ENCODE peak calls at places on chromosomes 3 and 15, in five cellular contexts. F is NAMALWA, J is uterus, O is astrocyte of the cerebellum, D is Caki2. I is an unnamed sample.

GRCh38 chr3:29627136-29628117 is 346.6 kb downstream of the RBMS3 start:
- DNase-seq in J (no peak), D (no peak), F (no peak), O (no peak), I (no peak)

GRCh38 chr15:97177135-97177704 is 783.3 kb upstream of the ARRDC4 start:
- DNase-seq in O (no peak), F (no peak), J (no peak), D (no peak), I (no peak)

GRCh38 chr3:69791919-69792399 is 52.7 kb downstream of the MITF start:
- DNase-seq in D (peak; percentile 48), J (no peak), F (peak; percentile 14), O (no peak), I (no peak)

GRCh38 chr3:4895848-4896247 is 83.4 kb upstream of the BHLHE40 start:
- DNase-seq in D (no peak), J (peak; percentile 35), F (no peak), O (no peak), I (no peak)

GRCh38 chr3:13954266-13954665 is 74.4 kb upstream of the WNT7A start:
- DNase-seq in O (no peak), J (no peak), D (no peak), F (no peak), I (no peak)

GRCh38 chr3:183298708-183299153 is 45.7 kb downstream of the B3GNT5 start:
- DNase-seq in J (peak; percentile 31), D (peak; percentile 61), F (no peak), O (peak; percentile 88), I (peak; percentile 6)

GRCh38 chr15:25093455-25094029 is 138.8 kb downstream of the SNRPN start:
- DNase-seq in D (no peak), F (no peak), J (no peak), O (no peak), I (no peak)

GRCh38 chr3:123258811-123259420 is 57.2 kb downstream of the SEC22A start:
- DNase-seq in F (peak; percentile 84), O (peak; percentile 60), D (peak; percentile 30), J (no peak), I (no peak)

GRCh38 chr3:48433472-48434118 is 3.7 kb upstream of the PLXNB1 start:
- DNase-seq in J (peak; percentile 28), F (no peak), D (peak; percentile 72), O (no peak), I (no peak)

GRCh38 chr3:177754508-177754921 is 557.2 kb upstream of the TBL1XR1 start:
- DNase-seq in D (no peak), F (no peak), J (no peak), O (no peak), I (no peak)

GRCh38 chr3:179071161-179071568 is 444 bp downstream of the ZMAT3 start:
- DNase-seq in F (peak; percentile 46), O (no peak), D (no peak), J (no peak), I (no peak)

GRCh38 chr3:42397644-42398043 is 12.8 kb downstream of the LYZL4 start:
- DNase-seq in O (no peak), J (no peak), F (no peak), D (no peak), I (no peak)

GRCh38 chr15:91522609-91523332 is 330.7 kb upstream of the SLCO3A1 start:
- DNase-seq in O (peak; percentile 23), J (no peak), F (no peak), D (peak; percentile 23), I (no peak)

GRCh38 chr3:156781310-156782230 is 44.6 kb upstream of the LEKR1 start:
- DNase-seq in O (no peak), D (peak; percentile 77), F (no peak), J (no peak), I (no peak)

GRCh38 chr3:152255290-152255689 is 13.4 kb upstream of the MBNL1 start:
- DNase-seq in O (no peak), D (no peak), J (no peak), F (no peak), I (no peak)

GRCh38 chr3:2098398-2099027 is at the start of gene CNTN4:
- DNase-seq in D (peak; percentile 73), J (peak; percentile 63), O (peak; percentile 15), F (no peak), I (no peak)

GRCh38 chr3:112671930-112672715 is 31.2 kb upstream of the CCDC80 start:
- DNase-seq in J (no peak), O (peak; percentile 95), F (no peak), D (peak; percentile 8), I (no peak)

GRCh38 chr3:47283596-47284364 is 1.0 kb downstream of the KLHL18 start:
- DNase-seq in F (peak; percentile 39), D (peak; percentile 2), O (peak; percentile 26), J (no peak), I (no peak)

GRCh38 chr3:183584246-183584913 is 28.9 kb upstream of the KLHL6 start:
- DNase-seq in O (no peak), F (no peak), D (no peak), J (peak; percentile 52), I (no peak)

GRCh38 chr3:123745184-123745855 is 138.8 kb downstream of the MYLK start:
- DNase-seq in D (no peak), O (no peak), F (no peak), J (no peak), I (no peak)

GRCh38 chr3:109773006-109773405 is 435.7 kb upstream of the DPPA4 start:
- DNase-seq in F (no peak), D (no peak), J (no peak), O (no peak), I (no peak)

GRCh38 chr3:21613372-21614070 is 137.5 kb downstream of the ZNF385D start:
- DNase-seq in F (no peak), J (no peak), D (no peak), O (no peak), I (no peak)

GRCh38 chr15:52068004-52068403 is 44.6 kb downstream of the BCL2L10 start:
- DNase-seq in J (no peak), D (no peak), O (no peak), F (no peak), I (no peak)

GRCh38 chr3:59809750-59810444 is 760.1 kb upstream of the CFAP20DC start:
- DNase-seq in O (peak; percentile 55), D (peak; percentile 8), J (no peak), F (peak; percentile 20), I (no peak)

GRCh38 chr15:45660231-45660979 is 25.6 kb downstream of the SQOR start:
- DNase-seq in J (no peak), D (no peak), O (no peak), F (peak; percentile 19), I (no peak)

GRCh38 chr15:100194955-100195354 is 146.8 kb downstream of the ADAMTS17 start:
- DNase-seq in D (no peak), F (no peak), J (no peak), O (no peak), I (no peak)

I was measured in esophagus squamous epithelium.